ENCODE peak calls at places on chromosomes 11 and 22, in ten cellular contexts. R is uterus, U is AG04449, J is left lung, O is PC-9, C is right lobe of liver, X is astrocyte of the spinal cord, H is body of pancreas, T is stomach, N is left ventricle myocardium inferior. Y is an unnamed sample.

GRCh38 chr11:2428322-2428795 is 16.0 kb downstream of the TRPM5 start:
- DNase-seq in N (peak), C (peak), R (no peak), X (peak), H (peak), O (peak), T (peak), U (no peak), J (peak), Y (no peak)

GRCh38 chr22:40857309-40857851 is 432 bp downstream of the XPNPEP3 start:
- DNase-seq in J (no peak), X (no peak), T (no peak), C (no peak), R (no peak), H (no peak), N (no peak), O (no peak), U (no peak), Y (no peak)

GRCh38 chr22:47016636-47017035 is 254.2 kb downstream of the TBC1D22A start:
- DNase-seq in H (no peak), J (no peak), R (no peak), U (no peak), N (no peak), T (peak), X (no peak), O (no peak), C (no peak), Y (no peak)

GRCh38 chr11:61679301-61679700 is 890 bp upstream of the DAGLA start:
- DNase-seq in H (no peak), X (no peak), U (no peak), C (no peak), N (no peak), O (no peak), R (peak), J (no peak), T (no peak), Y (no peak)

GRCh38 chr22:24588370-24588755 is 4.5 kb downstream of the LRRC75B start:
- DNase-seq in X (peak), H (peak), C (no peak), U (no peak), T (peak), O (peak), R (no peak), J (no peak), N (no peak), Y (no peak)

GRCh38 chr11:84720706-84721402 is 906.3 kb downstream of the DLG2 start:
- DNase-seq in O (no peak), U (no peak), T (no peak), X (peak), H (peak), N (peak), C (no peak), R (peak), J (no peak), Y (no peak)

GRCh38 chr22:36009085-36009484 is 19.5 kb downstream of the RBFOX2 start:
- DNase-seq in R (no peak), N (no peak), J (no peak), X (peak), O (no peak), C (no peak), H (no peak), T (no peak), U (no peak), Y (no peak)

GRCh38 chr22:40620464-40621046 is 16.0 kb downstream of the MRTFA start:
- DNase-seq in O (no peak), X (peak), R (no peak), C (no peak), T (no peak), N (no peak), U (no peak), H (no peak), J (no peak), Y (no peak)

GRCh38 chr11:132115454-132115853 is 745.0 kb downstream of the NTM start:
- DNase-seq in X (peak), N (no peak), T (no peak), C (no peak), H (no peak), R (no peak), U (no peak), J (no peak), O (no peak), Y (no peak)

GRCh38 chr22:39152511-39153219 is at the start of gene CBX7:
- DNase-seq in O (peak), R (peak), U (no peak), C (peak), X (peak), H (peak), N (peak), J (peak), T (peak), Y (no peak)

GRCh38 chr22:45084400-45084920 is 74.7 kb upstream of the PHF21B start:
- DNase-seq in U (no peak), R (no peak), N (no peak), C (no peak), O (no peak), J (no peak), X (no peak), H (no peak), T (no peak), Y (no peak)

GRCh38 chr11:9347100-9347499 is 32.7 kb upstream of the TMEM41B start:
- DNase-seq in C (no peak), J (no peak), N (no peak), U (no peak), X (no peak), T (no peak), R (no peak), H (no peak), O (no peak), Y (no peak)

GRCh38 chr11:17734986-17735822 is 623 bp downstream of the KCNC1 start:
- DNase-seq in U (no peak), N (peak), J (peak), X (peak), T (peak), R (peak), H (peak), O (peak), C (peak), Y (no peak)

GRCh38 chr11:12469451-12469850 is 92.1 kb downstream of the PARVA start:
- DNase-seq in J (no peak), O (no peak), H (no peak), N (no peak), U (no peak), X (no peak), T (no peak), C (no peak), R (no peak), Y (no peak)

GRCh38 chr11:8382436-8383053 is 118.9 kb upstream of the LMO1 start:
- DNase-seq in T (no peak), J (no peak), C (no peak), N (no peak), U (no peak), H (no peak), O (no peak), R (no peak), X (peak), Y (peak)

GRCh38 chr11:61270354-61271070 is 24.6 kb downstream of the VWCE start:
- DNase-seq in O (no peak), T (no peak), N (no peak), J (no peak), X (no peak), H (no peak), U (peak), C (no peak), R (no peak), Y (peak)

GRCh38 chr22:41009222-41009948 is 58.2 kb downstream of the RBX1 start:
- DNase-seq in R (no peak), H (no peak), X (peak), U (no peak), T (no peak), O (peak), N (no peak), J (peak), C (no peak), Y (no peak)

GRCh38 chr11:70796601-70797000 is 398.3 kb downstream of the CTTN start:
- DNase-seq in J (no peak), R (no peak), O (no peak), X (no peak), H (no peak), T (no peak), C (no peak), U (no peak), N (no peak), Y (no peak)

GRCh38 chr11:34512810-34513673 is 552 bp downstream of the ELF5 start:
- DNase-seq in N (peak), H (peak), R (no peak), C (peak), U (no peak), X (peak), J (peak), T (peak), O (peak), Y (no peak)

GRCh38 chr22:47633111-47633510 is 870.7 kb downstream of the TBC1D22A start:
- DNase-seq in R (no peak), J (no peak), C (no peak), X (no peak), T (peak), O (no peak), H (no peak), U (no peak), N (no peak), Y (no peak)

GRCh38 chr11:62671604-62672528 is at the start of the genes LBHD1 and UQCC3:
- DNase-seq in X (peak), N (peak), J (peak), U (no peak), T (peak), R (peak), H (peak), C (peak), O (peak), Y (no peak)

GRCh38 chr22:35970601-35971417 is 57.8 kb downstream of the RBFOX2 start:
- DNase-seq in J (no peak), H (no peak), U (no peak), N (no peak), R (no peak), O (no peak), X (no peak), T (no peak), C (no peak), Y (no peak)

GRCh38 chr22:29143848-29144785 is 61.6 kb upstream of the EMID1 start:
- DNase-seq in H (no peak), C (no peak), U (no peak), T (peak), R (peak), O (no peak), N (no peak), J (no peak), X (no peak), Y (no peak)

GRCh38 chr11:114061053-114062049 is 1.8 kb downstream of the ZBTB16 start:
- DNase-seq in C (peak), U (no peak), R (no peak), J (peak), O (no peak), T (peak), X (peak), H (peak), N (peak), Y (no peak)

GRCh38 chr11:19889531-19889930 is 176.9 kb downstream of the NAV2 start:
- DNase-seq in N (no peak), T (no peak), X (peak), C (no peak), R (no peak), U (no peak), O (no peak), H (no peak), J (no peak), Y (no peak)

GRCh38 chr11:119533462-119533861 is 110.5 kb upstream of the THY1 start:
- DNase-seq in U (no peak), O (no peak), X (no peak), C (no peak), H (no peak), R (no peak), J (no peak), N (no peak), T (no peak), Y (no peak)

GRCh38 chr11:2913029-2913431 is 16.2 kb downstream of the PHLDA2 start:
- DNase-seq in T (no peak), O (peak), H (peak), U (no peak), X (peak), J (no peak), R (no peak), N (no peak), C (no peak), Y (no peak)

GRCh38 chr11:86606849-86607481 is 65.5 kb downstream of the ME3 start:
- DNase-seq in R (no peak), J (no peak), T (no peak), N (no peak), O (no peak), C (no peak), H (no peak), U (no peak), X (peak), Y (peak)

GRCh38 chr22:36369004-36369921 is 18.5 kb downstream of the MYH9 start:
- DNase-seq in T (no peak), X (peak), C (no peak), R (no peak), O (no peak), U (no peak), N (no peak), H (no peak), J (no peak), Y (no peak)

GRCh38 chr11:116539211-116539610 is 233.6 kb downstream of the BUD13 start:
- DNase-seq in X (no peak), C (peak), J (no peak), T (no peak), N (no peak), U (no peak), H (no peak), O (no peak), R (no peak), Y (no peak)

GRCh38 chr11:60899021-60899936 is 7.1 kb downstream of the PRPF19 start:
- DNase-seq in C (no peak), J (no peak), O (peak), U (no peak), H (peak), T (peak), R (no peak), N (no peak), X (peak), Y (no peak)

GRCh38 chr11:46513934-46514342 is 79.9 kb downstream of the AMBRA1 start:
- DNase-seq in J (no peak), O (no peak), T (peak), H (peak), C (no peak), R (peak), N (peak), X (peak), U (no peak), Y (no peak)

GRCh38 chr22:47697861-47698260 is 935.4 kb downstream of the TBC1D22A start:
- DNase-seq in H (no peak), J (no peak), T (no peak), U (no peak), R (no peak), C (no peak), N (no peak), O (no peak), X (no peak), Y (no peak)

GRCh38 chr11:47711816-47712215 is 3.4 kb downstream of the AGBL2 start:
- DNase-seq in X (no peak), U (no peak), T (no peak), O (no peak), H (no peak), C (no peak), N (no peak), J (no peak), R (no peak), Y (no peak)

GRCh38 chr11:62124186-62125113 is 639 bp downstream of the INCENP start:
- DNase-seq in J (peak), X (peak), H (peak), N (peak), T (no peak), R (no peak), U (no peak), O (peak), C (peak), Y (no peak)

GRCh38 chr11:57604289-57605010 is 7.0 kb downstream of the SERPING1 start:
- DNase-seq in U (no peak), N (no peak), T (no peak), H (no peak), C (no peak), R (no peak), J (no peak), X (no peak), O (no peak), Y (no peak)

GRCh38 chr11:9071694-9072093 is 19.7 kb downstream of the SCUBE2 start:
- DNase-seq in U (no peak), C (no peak), J (no peak), O (no peak), H (no peak), N (no peak), T (no peak), X (no peak), R (no peak), Y (no peak)

DNA sequence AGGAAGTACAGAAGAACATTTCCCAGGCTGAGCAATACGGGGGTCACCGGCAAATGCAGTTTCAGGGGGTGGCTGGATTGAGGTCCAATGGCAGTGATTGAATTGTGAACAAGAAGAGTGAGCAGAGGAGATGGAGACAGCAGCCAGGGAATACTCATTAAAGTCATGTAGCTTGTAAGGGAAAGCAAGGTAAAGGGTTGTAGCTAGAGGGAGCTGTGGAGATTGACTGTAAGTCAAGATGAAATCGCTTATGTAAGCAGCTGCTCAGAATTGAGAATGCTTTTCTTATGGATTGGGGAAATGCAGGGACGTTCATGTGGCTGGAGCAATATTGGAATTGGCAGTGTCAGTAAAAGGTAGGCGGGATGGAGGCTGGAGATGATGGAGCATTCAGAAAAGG is 111.4 kb upstream of the TBCEL start:
- DNase-seq in T (no peak), X (peak), H (peak), N (no peak), R (no peak), O (no peak), U (peak), C (no peak), J (no peak), Y (no peak)
- TF ChIP-seq CTCF in T (no peak), X (peak), H (no peak), N (peak), R (no peak), O (peak), U (peak), C (peak), J (no peak), Y (peak)

GRCh38 chr11:269146-269890 is 8.9 kb upstream of the NLRP6 start:
- DNase-seq in H (peak), O (no peak), N (no peak), J (no peak), X (no peak), C (no peak), U (no peak), R (no peak), T (no peak), Y (peak)
- H3K4me3 ChIP-seq in H (no peak), O (no peak), N (peak), J (peak), X (no peak), C (no peak), U (no peak), R (no peak), T (no peak), Y (no peak)

GRCh38 chr11:76880314-76880713 is 19.6 kb downstream of the ACER3 start:
- DNase-seq in C (no peak), J (no peak), U (no peak), O (no peak), N (no peak), R (no peak), X (no peak), T (no peak), H (no peak), Y (no peak)
- TF ChIP-seq CTCF in C (no peak), J (no peak), U (no peak), O (no peak), N (no peak), R (no peak), X (no peak), T (no peak), H (no peak), Y (no peak)

GRCh38 chr22:43923191-43923590 is 414 bp upstream of the PNPLA3 start:
- DNase-seq in C (no peak), O (peak), N (no peak), J (no peak), H (peak), R (no peak), T (no peak), X (peak), U (no peak), Y (no peak)
- H3K4me3 ChIP-seq in C (peak), O (peak), N (peak), J (peak), H (no peak), R (peak), T (peak), X (peak), U (peak), Y (peak)

GRCh38 chr11:65013692-65014145 is 241 bp upstream of the ARL2 start:
- DNase-seq in N (peak), T (peak), H (peak), O (no peak), R (peak), X (peak), U (peak), C (peak), J (peak), Y (no peak)
- TF ChIP-seq CTCF in N (peak), T (no peak), H (no peak), O (peak), R (no peak), X (no peak), U (peak), C (no peak), J (no peak), Y (no peak)

GRCh38 chr11:128708660-128709059 is 14.8 kb downstream of the FLI1 start:
- DNase-seq in C (peak), O (no peak), X (no peak), T (no peak), N (no peak), H (no peak), J (no peak), R (no peak), U (no peak), Y (no peak)
- H3K4me3 ChIP-seq in C (no peak), O (no peak), X (no peak), T (no peak), N (no peak), H (no peak), J (no peak), R (no peak), U (no peak), Y (no peak)